ENCODE peak calls at places on chromosomes 16 and 17, in four cellular contexts. B is prostate gland, M is H54, V is body of pancreas. R is an unnamed sample.

GRCh38 chr16:2003231-2003826 is 6.3 kb downstream of the ZNF598 start:
- DNase-seq in B (no peak), M (no peak), V (no peak), R (no peak)

GRCh38 chr16:11833951-11834695 is 17.2 kb downstream of the RSL1D1 start:
- DNase-seq in B (no peak), M (no peak), V (no peak), R (no peak)

GRCh38 chr17:80101946-80102706 is 745 bp downstream of the GAA start:
- DNase-seq in B (no peak), M (no peak), V (peak), R (no peak)

GRCh38 chr17:57372156-57372555 is 115.8 kb downstream of the MSI2 start:
- DNase-seq in B (no peak), M (peak), V (no peak), R (no peak)

GRCh38 chr17:29138184-29138955 is 41.8 kb downstream of the MYO18A start:
- DNase-seq in B (no peak), M (no peak), V (no peak), R (no peak)

GRCh38 chr16:80569440-80570105 is 28.8 kb downstream of the DYNLRB2 start:
- DNase-seq in B (no peak), M (peak), V (no peak), R (no peak)

GRCh38 chr16:27189335-27189972 is 13.9 kb upstream of the KDM8 start:
- DNase-seq in B (no peak), M (no peak), V (peak), R (peak)

GRCh38 chr17:74478369-74479100 is 12.1 kb downstream of the CD300A start:
- DNase-seq in B (no peak), M (no peak), V (peak), R (no peak)

GRCh38 chr17:69773081-69773480 is 301.9 kb upstream of the KCNJ16 start:
- DNase-seq in B (no peak), M (no peak), V (no peak), R (no peak)

GRCh38 chr17:47956818-47957590 is 679 bp downstream of the PRR15L start:
- DNase-seq in B (no peak), M (no peak), V (peak), R (no peak)

GRCh38 chr16:13421726-13422125 is 498.2 kb upstream of the ERCC4 start:
- DNase-seq in B (no peak), M (no peak), V (no peak), R (no peak)

GRCh38 chr17:9072626-9073339 is 51.5 kb downstream of the NTN1 start:
- DNase-seq in B (peak), M (no peak), V (peak), R (peak)

GRCh38 chr17:76736349-76737081 is 616 bp downstream of the SRSF2 start:
- DNase-seq in B (peak), M (no peak), V (peak), R (peak)

GRCh38 chr17:78826836-78827509 is 13.6 kb downstream of the USP36 start:
- DNase-seq in B (no peak), M (no peak), V (peak), R (no peak)

DNA sequence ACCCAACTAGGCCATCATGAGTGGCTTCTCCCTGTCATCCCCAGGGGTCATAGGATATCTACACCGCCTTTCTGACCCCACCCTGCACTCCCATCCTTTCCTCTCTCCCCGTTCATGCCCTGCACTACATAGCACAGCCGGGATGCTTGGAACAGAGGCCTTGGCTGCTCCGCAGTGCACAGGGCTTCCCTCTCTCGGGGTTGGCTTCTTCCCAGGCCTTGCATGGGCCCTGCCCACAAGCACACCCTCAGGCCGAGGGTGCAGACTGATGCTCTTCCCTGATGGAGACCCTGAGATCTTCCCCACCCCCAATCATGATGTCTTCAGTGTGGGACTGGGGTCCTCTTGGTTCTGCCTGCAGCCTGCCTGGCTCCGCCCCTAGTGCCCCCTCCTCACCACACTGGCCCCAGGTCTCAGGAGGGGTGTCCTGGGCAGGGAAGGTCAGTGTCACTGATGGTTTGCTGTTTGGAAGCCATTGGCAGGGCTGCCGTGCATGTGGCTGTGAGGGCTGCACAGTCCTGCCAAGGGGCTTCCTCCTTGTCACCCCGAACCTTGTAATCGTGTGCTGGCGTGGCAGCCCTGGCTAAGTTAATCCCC is 14.3 kb upstream of the NAGLU start:
- DNase-seq in B (no peak), M (no peak), V (no peak), R (no peak)
- TF ChIP-seq POLR2A in B (no peak), M (no peak), V (no peak), R (no peak)

GRCh38 chr17:50297407-50297865 is 23.2 kb downstream of the TMEM92 start:
- DNase-seq in B (peak), M (peak), V (peak), R (peak)
- TF ChIP-seq POLR2A in B (no peak), M (no peak), V (no peak), R (no peak)

GRCh38 chr16:87194172-87194571 is 123.0 kb downstream of the C16orf95 start:
- DNase-seq in B (no peak), M (no peak), V (no peak), R (no peak)

GRCh38 chr16:87198328-87198731 is 118.9 kb downstream of the C16orf95 start:
- DNase-seq in B (no peak), M (no peak), V (no peak), R (no peak)

GRCh38 chr16:87196229-87196628 is 121.0 kb downstream of the C16orf95 start:
- DNase-seq in B (no peak), M (no peak), V (no peak), R (no peak)

GRCh38 chr16:87192418-87193073 is 124.6 kb downstream of the C16orf95 start:
- DNase-seq in B (no peak), M (no peak), V (no peak), R (no peak)

GRCh38 chr16:87195190-87195589 is 122.0 kb downstream of the C16orf95 start:
- DNase-seq in B (no peak), M (no peak), V (no peak), R (no peak)
- TF ChIP-seq POLR2A in B (no peak), M (no peak), V (no peak), R (no peak)

DNA sequence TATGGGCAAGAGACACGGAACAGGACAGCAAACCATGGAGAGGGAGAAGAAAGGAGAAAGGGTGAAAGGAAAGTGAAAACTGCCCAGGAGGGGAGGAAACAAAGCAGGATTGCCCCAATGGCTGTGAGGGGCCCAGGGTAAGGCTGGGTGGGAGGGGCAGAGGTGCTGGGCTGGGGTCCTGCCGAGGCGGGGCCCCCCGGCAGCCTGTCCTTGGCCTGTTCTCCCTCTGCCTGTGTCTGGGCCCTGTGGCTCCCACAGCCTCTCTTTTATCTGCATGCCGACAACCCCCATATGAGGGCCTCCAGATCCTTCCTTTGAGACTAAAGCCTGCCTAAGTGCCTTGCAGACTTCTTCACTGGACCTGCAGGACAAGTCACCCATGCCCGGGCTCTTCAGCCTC is 15.5 kb downstream of the ZNHIT3 start:
- DNase-seq in B (no peak), M (no peak), V (no peak), R (no peak)
- TF ChIP-seq POLR2A in B (no peak), M (no peak), V (no peak), R (no peak)

R was measured in right lobe of liver.